ENCODE peak calls at places on chromosomes 12 and 14, in seven cellular contexts. P is activated naive CD8-positive, alpha-beta T cell treated with anti-CD3 and anti-CD28 coated beads, Interleukin-2, amount 50 U/mL, for 24 hours; L is activated naive CD4-positive, alpha-beta T cell treated with anti-CD3 and anti-CD28 coated beads, Interleukin-2, amount 10 ng/mL, durations not matched to agents 7 days and 5 days; C is stimulated activated CD4-positive, alpha-beta T cell treated with anti-CD3 and anti-CD28 coated beads, Interleukin-2, amount 100 ng/mL, for 48 hours; I is left kidney; Z is NCI-H1417; J is activated gamma-delta T cell. B is an unnamed sample.

GRCh38 chr12:19576421-19576925 is 137.2 kb downstream of the AEBP2 start:
- DNase-seq in I (no peak), Z (no peak), J (no peak), L (no peak), P (no peak), C (no peak), B (no peak)

GRCh38 chr14:95516554-95517209 is at the start of gene SYNE3:
- DNase-seq in L (peak; percentile 75), I (peak; percentile 57), P (peak; percentile 73), Z (peak; percentile 66), J (peak; percentile 44), C (no peak), B (no peak)

GRCh38 chr12:123431951-123432886 is 4.3 kb downstream of the RILPL2 start:
- DNase-seq in I (peak; percentile 64), C (no peak), Z (no peak), J (no peak), L (no peak), P (peak; percentile 43), B (no peak)

GRCh38 chr12:118611770-118612169 is 235.4 kb downstream of the SUDS3 start:
- DNase-seq in I (no peak), Z (no peak), J (no peak), L (no peak), C (no peak), P (no peak), B (no peak)

GRCh38 chr12:105204916-105205315 is 31.1 kb downstream of the APPL2 start:
- DNase-seq in Z (no peak), I (no peak), J (no peak), C (peak; percentile 30), P (peak; percentile 48), L (no peak), B (no peak)

GRCh38 chr12:52817003-52817698 is 3.2 kb upstream of the KRT4 start:
- DNase-seq in Z (no peak), J (no peak), L (no peak), C (no peak), I (no peak), P (no peak), B (no peak)

GRCh38 chr14:68245146-68246073 is 425.8 kb downstream of the RAD51B start:
- DNase-seq in P (no peak), I (peak; percentile 58), C (no peak), J (no peak), L (no peak), Z (no peak), B (no peak)

GRCh38 chr12:91778091-91778819 is 367.4 kb downstream of the BTG1 start:
- DNase-seq in P (no peak), J (no peak), I (peak; percentile 55), Z (no peak), C (no peak), L (peak; percentile 22), B (no peak)

GRCh38 chr14:28704153-28704552 is 62.4 kb upstream of the FOXG1 start:
- DNase-seq in Z (no peak), C (no peak), L (no peak), J (no peak), P (no peak), I (no peak), B (no peak)

GRCh38 chr12:52546126-52546525 is 6.8 kb downstream of the KRT71 start:
- DNase-seq in J (no peak), I (no peak), Z (no peak), P (no peak), C (no peak), L (no peak), B (no peak)

GRCh38 chr12:19572920-19573558 is 133.7 kb downstream of the AEBP2 start:
- DNase-seq in L (peak; percentile 53), P (peak; percentile 25), C (peak; percentile 7), J (no peak), Z (peak; percentile 39), I (peak; percentile 68), B (peak; percentile 17)

GRCh38 chr12:95440401-95440800 is 33.6 kb upstream of the METAP2 start:
- DNase-seq in Z (no peak), P (no peak), C (no peak), L (no peak), I (peak; percentile 18), J (no peak), B (no peak)

GRCh38 chr14:62655161-62655560 is 390.1 kb downstream of the KCNH5 start:
- DNase-seq in C (no peak), L (no peak), I (peak; percentile 46), J (no peak), P (no peak), Z (peak; percentile 12), B (no peak)

GRCh38 chr14:50846171-50846880 is 15.4 kb upstream of the NIN start:
- DNase-seq in L (no peak), Z (no peak), I (no peak), P (no peak), C (no peak), J (no peak), B (no peak)

GRCh38 chr12:51820721-51821422 is 27.6 kb downstream of the FIGNL2 start:
- DNase-seq in I (peak; percentile 94), P (peak; percentile 86), L (peak; percentile 79), C (peak; percentile 74), Z (peak; percentile 92), J (peak; percentile 72), B (peak; percentile 73)

GRCh38 chr12:103742349-103742784 is 98.7 kb downstream of the NT5DC3 start:
- DNase-seq in Z (peak; percentile 28), I (peak; percentile 5), C (no peak), L (no peak), J (no peak), P (no peak), B (no peak)

GRCh38 chr14:64795921-64796320 is 83.8 kb downstream of the SPTB start:
- DNase-seq in C (no peak), J (no peak), I (peak; percentile 23), L (no peak), Z (no peak), P (no peak), B (no peak)

GRCh38 chr12:118064608-118065007 is 3.6 kb upstream of the WSB2 start:
- DNase-seq in I (peak; percentile 50), J (no peak), C (no peak), P (no peak), Z (no peak), L (peak; percentile 40), B (no peak)

GRCh38 chr12:123773375-123773774 is 11.3 kb downstream of the DNAH10 start:
- DNase-seq in P (no peak), J (no peak), L (no peak), Z (no peak), C (no peak), I (no peak), B (no peak)

B was measured in stimulated activated CD8-positive, alpha-beta memory T cell treated with anti-CD3 and anti-CD28 coated beads, Interleukin-7, amount 100 ng/mL, for 48 hours.